ENCODE peak calls at places on chromosome 13, in five cellular contexts. One of them, this sample, is unnamed.

GRCh38 chr13:41111454-41111853 is 21.1 kb downstream of the KBTBD6 start:
- DNase-seq in GM12878: no peak
- DNase-seq in HepG2: no peak
- DNase-seq in H1: no peak
- DNase-seq in K562: no peak
- DNase-seq in this sample: no peak

GRCh38 chr13:23561261-23561660 is 9.0 kb upstream of the TNFRSF19 start:
- DNase-seq in GM12878: peak
- DNase-seq in HepG2: no peak
- DNase-seq in H1: no peak
- DNase-seq in K562: no peak
- DNase-seq in this sample: no peak

GRCh38 chr13:62212246-62212645 is 796.6 kb upstream of the PCDH20 start:
- DNase-seq in GM12878: no peak
- DNase-seq in HepG2: peak
- DNase-seq in H1: no peak
- DNase-seq in K562: no peak
- DNase-seq in this sample: no peak

GRCh38 chr13:101903890-101904289 is 451.4 kb downstream of the ITGBL1 start:
- DNase-seq in GM12878: no peak
- DNase-seq in HepG2: no peak
- DNase-seq in H1: no peak
- DNase-seq in K562: no peak
- DNase-seq in this sample: no peak

GRCh38 chr13:53200498-53201453 is 172.2 kb downstream of the OLFM4 start:
- DNase-seq in GM12878: no peak
- DNase-seq in HepG2: no peak
- DNase-seq in H1: peak
- DNase-seq in K562: no peak
- DNase-seq in this sample: no peak

GRCh38 chr13:51988988-51989618 is 22.1 kb downstream of the ATP7B start:
- DNase-seq in GM12878: no peak
- DNase-seq in HepG2: peak
- DNase-seq in H1: no peak
- DNase-seq in K562: no peak
- DNase-seq in this sample: no peak

GRCh38 chr13:90445179-90445578 is 902.3 kb upstream of the MIR17HG start:
- DNase-seq in GM12878: no peak
- DNase-seq in HepG2: no peak
- DNase-seq in H1: peak
- DNase-seq in K562: no peak
- DNase-seq in this sample: peak

GRCh38 chr13:26050568-26051230 is 1.1 kb downstream of the SHISA2 start:
- DNase-seq in GM12878: no peak
- DNase-seq in HepG2: no peak
- DNase-seq in H1: no peak
- DNase-seq in K562: no peak
- DNase-seq in this sample: no peak

GRCh38 chr13:66994097-66994496 is 236.0 kb downstream of the PCDH9 start:
- DNase-seq in GM12878: no peak
- DNase-seq in HepG2: peak
- DNase-seq in H1: peak
- DNase-seq in K562: peak
- DNase-seq in this sample: no peak

GRCh38 chr13:36154567-36155231 is 23.5 kb upstream of the DCLK1 start:
- DNase-seq in GM12878: no peak
- DNase-seq in HepG2: no peak
- DNase-seq in H1: no peak
- DNase-seq in K562: no peak
- DNase-seq in this sample: no peak

GRCh38 chr13:46052314-46053161 is at the start of gene ZC3H13:
- DNase-seq in GM12878: peak
- DNase-seq in HepG2: peak
- DNase-seq in H1: peak
- DNase-seq in K562: peak
- DNase-seq in this sample: peak
- TF ChIP-seq ATF3 in GM12878: peak
- TF ChIP-seq ATF3 in HepG2: no peak
- TF ChIP-seq ATF3 in H1: peak
- TF ChIP-seq ATF3 in K562: no peak
- TF ChIP-seq ATF3 in this sample: no peak

GRCh38 chr13:19910336-19911072 is 47.1 kb upstream of the ZMYM5 start:
- DNase-seq in GM12878: no peak
- DNase-seq in HepG2: no peak
- DNase-seq in H1: no peak
- DNase-seq in K562: no peak
- DNase-seq in this sample: peak
- H3K4me2 ChIP-seq in GM12878: no peak
- H3K4me2 ChIP-seq in HepG2: no peak
- H3K4me2 ChIP-seq in H1: no peak
- H3K4me2 ChIP-seq in K562: no peak
- H3K4me2 ChIP-seq in this sample: peak

GRCh38 chr13:98041081-98041820 is 87.8 kb downstream of the IPO5 start:
- DNase-seq in GM12878: no peak
- DNase-seq in HepG2: no peak
- DNase-seq in H1: no peak
- DNase-seq in K562: no peak
- DNase-seq in this sample: no peak
- TF ChIP-seq ATF3 in GM12878: no peak
- TF ChIP-seq ATF3 in HepG2: no peak
- TF ChIP-seq ATF3 in H1: no peak
- TF ChIP-seq ATF3 in K562: no peak
- TF ChIP-seq ATF3 in this sample: no peak

GRCh38 chr13:99335603-99336002 is 28.4 kb upstream of the GPR183 start:
- DNase-seq in GM12878: peak
- DNase-seq in HepG2: no peak
- DNase-seq in H1: no peak
- DNase-seq in K562: no peak
- DNase-seq in this sample: no peak
- H3K4me2 ChIP-seq in GM12878: peak
- H3K4me2 ChIP-seq in HepG2: no peak
- H3K4me2 ChIP-seq in H1: no peak
- H3K4me2 ChIP-seq in K562: no peak
- H3K4me2 ChIP-seq in this sample: no peak

DNA sequence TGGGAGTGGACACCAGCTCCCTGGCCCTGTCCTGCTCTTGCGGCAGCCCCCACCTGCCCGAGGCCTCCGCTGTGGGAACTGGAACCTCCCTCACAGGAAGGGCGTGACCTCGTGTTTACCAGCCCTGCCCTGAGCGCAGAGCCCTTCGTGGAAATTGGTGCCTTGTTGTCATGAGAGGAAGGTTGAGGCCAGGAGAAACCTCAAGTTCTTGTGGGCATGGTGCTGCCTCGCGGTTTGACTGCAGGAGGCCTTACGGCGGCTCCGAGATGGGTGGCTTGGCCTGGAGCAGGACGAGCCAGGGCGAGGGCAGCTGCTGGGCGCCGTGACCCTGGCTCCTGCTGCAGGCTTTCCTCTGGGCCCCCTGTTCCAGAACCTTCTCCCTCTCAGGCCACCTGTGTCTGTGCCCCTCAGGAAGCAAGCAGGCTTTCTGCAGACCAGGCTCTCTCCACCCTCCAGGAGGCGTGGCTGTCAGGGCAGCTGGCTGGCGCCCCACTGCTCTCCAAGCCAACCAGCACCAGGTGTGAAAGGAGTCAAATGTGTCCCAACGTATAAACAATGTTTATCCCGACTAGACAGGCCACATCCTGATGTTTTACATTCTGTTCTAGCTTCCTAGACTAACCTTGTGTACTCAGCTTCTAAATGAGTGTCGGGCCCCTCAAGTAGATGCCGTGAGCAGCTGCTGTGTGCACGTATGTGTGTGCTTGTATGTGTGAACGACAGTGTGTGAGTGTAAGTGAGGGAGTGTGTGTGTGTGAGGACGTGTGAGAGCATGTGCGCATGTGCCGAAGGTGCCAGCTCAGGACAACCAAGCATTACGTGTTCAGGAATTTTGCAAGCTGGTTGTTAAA is 10.4 kb upstream of the RASA3 start:
- DNase-seq in GM12878: no peak
- DNase-seq in HepG2: no peak
- DNase-seq in H1: no peak
- DNase-seq in K562: no peak
- DNase-seq in this sample: no peak
- TF ChIP-seq ATF3 in GM12878: no peak
- TF ChIP-seq ATF3 in HepG2: no peak
- TF ChIP-seq ATF3 in H1: no peak
- TF ChIP-seq ATF3 in K562: no peak
- TF ChIP-seq ATF3 in this sample: no peak

GRCh38 chr13:99126821-99127220 is 73.8 kb upstream of the UBAC2 start:
- DNase-seq in GM12878: no peak
- DNase-seq in HepG2: no peak
- DNase-seq in H1: no peak
- DNase-seq in K562: no peak
- DNase-seq in this sample: no peak
- H3K4me2 ChIP-seq in GM12878: no peak
- H3K4me2 ChIP-seq in HepG2: no peak
- H3K4me2 ChIP-seq in H1: no peak
- H3K4me2 ChIP-seq in K562: no peak
- H3K4me2 ChIP-seq in this sample: no peak

DNA sequence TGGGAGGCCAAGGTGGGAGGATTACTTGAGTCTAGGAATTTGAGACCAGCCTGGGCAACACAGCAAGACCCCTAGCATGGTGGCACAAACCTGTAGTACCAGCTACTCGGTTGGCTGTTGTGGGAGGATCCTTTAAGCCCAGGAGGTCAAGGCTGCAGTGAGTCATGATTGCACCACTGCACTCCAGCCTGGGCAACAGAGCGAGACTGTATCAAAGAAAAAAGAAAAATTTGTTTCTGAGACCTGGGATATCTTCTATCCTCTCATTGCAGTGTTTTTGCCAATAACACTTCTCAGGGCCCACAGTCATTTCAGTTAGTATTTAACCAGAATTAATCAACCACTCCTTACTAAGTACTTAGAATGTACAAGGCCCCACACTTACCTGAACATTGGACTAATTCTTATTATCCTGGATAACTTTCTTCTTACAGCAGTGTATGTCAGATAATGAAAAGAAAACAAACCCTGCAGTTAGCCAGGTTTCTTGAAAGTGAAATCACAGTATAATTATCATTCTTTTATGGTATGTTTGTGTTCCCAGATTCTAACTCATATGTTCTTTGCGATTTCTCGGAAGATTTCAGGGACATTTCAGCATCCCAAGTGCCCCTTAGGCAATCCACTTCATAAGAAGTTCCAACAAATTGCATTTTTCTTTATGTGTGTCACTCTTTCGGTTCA is 75.6 kb upstream of the KLF5 start:
- DNase-seq in GM12878: no peak
- DNase-seq in HepG2: peak
- DNase-seq in H1: no peak
- DNase-seq in K562: no peak
- DNase-seq in this sample: no peak
- TF ChIP-seq ATF3 in GM12878: no peak
- TF ChIP-seq ATF3 in HepG2: peak
- TF ChIP-seq ATF3 in H1: no peak
- TF ChIP-seq ATF3 in K562: peak
- TF ChIP-seq ATF3 in this sample: no peak

GRCh38 chr13:99305180-99305965 is 1.8 kb downstream of the GPR183 start:
- DNase-seq in GM12878: no peak
- DNase-seq in HepG2: no peak
- DNase-seq in H1: no peak
- DNase-seq in K562: no peak
- DNase-seq in this sample: no peak
- H3K4me2 ChIP-seq in GM12878: peak
- H3K4me2 ChIP-seq in HepG2: no peak
- H3K4me2 ChIP-seq in H1: no peak
- H3K4me2 ChIP-seq in K562: no peak
- H3K4me2 ChIP-seq in this sample: no peak

DNA sequence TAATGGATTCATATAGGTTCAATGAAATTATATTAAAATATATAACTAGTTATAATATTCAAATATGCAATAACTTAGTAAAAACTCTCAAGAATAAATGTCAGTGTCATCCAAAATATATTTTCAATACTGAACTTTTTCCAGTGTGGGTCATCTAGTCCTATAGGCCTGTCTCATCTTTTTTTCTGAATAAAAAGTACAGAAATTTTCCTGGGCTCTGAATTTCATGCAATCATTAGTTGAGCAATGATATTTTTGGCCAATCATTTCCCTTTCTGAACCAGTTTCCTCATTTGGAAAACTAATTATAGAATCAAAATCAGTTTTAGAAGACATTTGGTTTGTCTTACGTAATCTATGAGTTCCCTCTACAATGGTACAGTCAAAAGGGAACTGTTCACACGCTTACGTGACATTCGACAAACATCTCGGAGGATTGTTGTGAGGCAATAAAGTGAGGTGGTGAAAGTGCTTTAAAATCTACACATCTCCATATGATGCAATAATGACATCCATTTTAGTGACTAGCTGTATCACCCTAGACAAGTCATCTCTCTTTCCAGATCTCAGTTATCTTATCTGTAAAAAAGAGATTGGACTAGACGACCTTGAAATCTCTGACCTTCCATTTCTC is 26.9 kb downstream of the FLT1 start:
- DNase-seq in GM12878: peak
- DNase-seq in HepG2: no peak
- DNase-seq in H1: no peak
- DNase-seq in K562: no peak
- DNase-seq in this sample: no peak
- TF ChIP-seq ATF3 in GM12878: no peak
- TF ChIP-seq ATF3 in HepG2: no peak
- TF ChIP-seq ATF3 in H1: no peak
- TF ChIP-seq ATF3 in K562: peak
- TF ChIP-seq ATF3 in this sample: no peak

DNA sequence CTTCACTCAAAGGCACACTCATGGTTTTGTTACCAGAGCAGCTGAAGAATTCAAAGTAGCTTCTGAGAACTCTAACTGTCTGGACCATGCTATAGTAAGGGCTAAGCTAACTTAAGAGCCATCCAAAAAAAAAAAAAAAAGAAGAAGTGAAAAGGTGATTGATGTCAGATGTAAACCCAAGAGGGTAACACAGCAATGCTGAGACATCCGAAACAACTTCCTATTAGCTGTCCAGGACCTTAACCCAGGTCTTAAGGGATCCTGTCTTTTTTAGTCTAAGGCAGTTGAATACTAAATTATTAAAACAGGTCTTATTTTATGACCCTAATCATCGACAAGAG is 11.2 kb upstream of the RAB20 start:
- DNase-seq in GM12878: no peak
- DNase-seq in HepG2: no peak
- DNase-seq in H1: no peak
- DNase-seq in K562: no peak
- DNase-seq in this sample: no peak
- H3K4me2 ChIP-seq in GM12878: no peak
- H3K4me2 ChIP-seq in HepG2: no peak
- H3K4me2 ChIP-seq in H1: no peak
- H3K4me2 ChIP-seq in K562: no peak
- H3K4me2 ChIP-seq in this sample: no peak